ENCODE peak calls at places on chromosomes 1 and 21, in seven cellular contexts. B is cardiac muscle cell, D is mammary epithelial cell, J is AG04450, I is bronchial epithelial cell, S is fibroblast of lung, O is cardiac fibroblast. P is an unnamed sample.
A peak's percentile ranks its signal among the peaks of the same experiment; 100 is the strongest.

GRCh38 chr1:59057211-59057694 is 239.6 kb upstream of the FGGY start:
- DNase-seq in B (peak; percentile 30), D (peak; percentile 46), J (peak; percentile 88), I (peak; percentile 87), S (peak; percentile 50), O (peak; percentile 99), P (peak; percentile 88)

GRCh38 chr1:199282910-199283309 is 644.1 kb downstream of the PTPRC start:
- DNase-seq in B (no peak), D (no peak), J (no peak), I (no peak), S (peak; percentile 69), O (no peak), P (no peak)

GRCh38 chr1:223197923-223198627 is 55.0 kb upstream of the TLR5 start:
- DNase-seq in B (no peak), D (peak; percentile 82), J (no peak), I (peak; percentile 93), S (peak; percentile 48), O (no peak), P (no peak)

GRCh38 chr1:243946946-243947345 is 96.9 kb upstream of the AKT3 start:
- DNase-seq in B (no peak), D (peak; percentile 8), J (no peak), I (no peak), S (no peak), O (peak; percentile 25), P (no peak)

GRCh38 chr21:43737158-43737950 is 18.4 kb downstream of the PDXK start:
- DNase-seq in B (no peak), D (no peak), J (no peak), I (no peak), S (no peak), O (no peak), P (no peak)

GRCh38 chr1:176187001-176187400 is 20.1 kb downstream of the COP1 start:
- DNase-seq in B (no peak), D (no peak), J (no peak), I (no peak), S (no peak), O (no peak), P (no peak)

GRCh38 chr1:112267929-112268328 is 128.1 kb upstream of the CTTNBP2NL start:
- DNase-seq in B (no peak), D (no peak), J (no peak), I (no peak), S (no peak), O (peak; percentile 39), P (no peak)

GRCh38 chr21:41962425-41962966 is 8.7 kb upstream of the C2CD2 start:
- DNase-seq in B (no peak), D (no peak), J (no peak), I (no peak), S (no peak), O (no peak), P (no peak)

GRCh38 chr1:208189716-208190115 is 54.5 kb downstream of the PLXNA2 start:
- DNase-seq in B (no peak), D (no peak), J (no peak), I (no peak), S (peak; percentile 43), O (no peak), P (no peak)

GRCh38 chr1:223052931-223053330 is 90.1 kb downstream of the TLR5 start:
- DNase-seq in B (no peak), D (peak; percentile 12), J (no peak), I (peak; percentile 32), S (no peak), O (peak; percentile 20), P (no peak)

GRCh38 chr1:211935448-211935970 is 99.8 kb downstream of the INTS7 start:
- DNase-seq in B (peak; percentile 22), D (no peak), J (no peak), I (no peak), S (no peak), O (no peak), P (no peak)

GRCh38 chr1:10724052-10724494 is 72.4 kb downstream of the CASZ1 start:
- DNase-seq in B (peak; percentile 82), D (peak; percentile 42), J (peak; percentile 7), I (peak; percentile 49), S (peak; percentile 57), O (peak; percentile 71), P (peak; percentile 72)

GRCh38 chr1:53862507-53862906 is 24.4 kb upstream of the NDC1 start:
- DNase-seq in B (no peak), D (no peak), J (no peak), I (no peak), S (no peak), O (no peak), P (no peak)

GRCh38 chr1:45493116-45493697 is 2.2 kb upstream of the TESK2 start:
- DNase-seq in B (peak; percentile 68), D (peak; percentile 41), J (no peak), I (peak; percentile 52), S (peak; percentile 38), O (peak; percentile 75), P (peak; percentile 61)

GRCh38 chr1:192766876-192767275 is 42.0 kb upstream of the RGS2 start:
- DNase-seq in B (no peak), D (no peak), J (no peak), I (no peak), S (no peak), O (no peak), P (no peak)

GRCh38 chr1:247400685-247401084 is 15.3 kb upstream of the NLRP3 start:
- DNase-seq in B (no peak), D (no peak), J (no peak), I (no peak), S (no peak), O (no peak), P (no peak)

GRCh38 chr1:164790081-164790480 is 231.1 kb downstream of the PBX1 start:
- DNase-seq in B (no peak), D (no peak), J (no peak), I (no peak), S (no peak), O (no peak), P (no peak)

GRCh38 chr1:27655151-27655929 is 16.7 kb downstream of the IFI6 start:
- DNase-seq in B (no peak), D (no peak), J (no peak), I (no peak), S (no peak), O (no peak), P (no peak)

GRCh38 chr1:3368711-3369436 is 85.6 kb upstream of the ARHGEF16 start:
- DNase-seq in B (no peak), D (no peak), J (no peak), I (peak; percentile 12), S (peak; percentile 62), O (peak; percentile 11), P (no peak)
- H3K4me3 ChIP-seq in B (no peak overlapping the region), D (no peak overlapping the region), J (no peak overlapping the region), I (no peak overlapping the region), S (no peak overlapping the region), O (no peak overlapping the region), P (no peak overlapping the region)

DNA sequence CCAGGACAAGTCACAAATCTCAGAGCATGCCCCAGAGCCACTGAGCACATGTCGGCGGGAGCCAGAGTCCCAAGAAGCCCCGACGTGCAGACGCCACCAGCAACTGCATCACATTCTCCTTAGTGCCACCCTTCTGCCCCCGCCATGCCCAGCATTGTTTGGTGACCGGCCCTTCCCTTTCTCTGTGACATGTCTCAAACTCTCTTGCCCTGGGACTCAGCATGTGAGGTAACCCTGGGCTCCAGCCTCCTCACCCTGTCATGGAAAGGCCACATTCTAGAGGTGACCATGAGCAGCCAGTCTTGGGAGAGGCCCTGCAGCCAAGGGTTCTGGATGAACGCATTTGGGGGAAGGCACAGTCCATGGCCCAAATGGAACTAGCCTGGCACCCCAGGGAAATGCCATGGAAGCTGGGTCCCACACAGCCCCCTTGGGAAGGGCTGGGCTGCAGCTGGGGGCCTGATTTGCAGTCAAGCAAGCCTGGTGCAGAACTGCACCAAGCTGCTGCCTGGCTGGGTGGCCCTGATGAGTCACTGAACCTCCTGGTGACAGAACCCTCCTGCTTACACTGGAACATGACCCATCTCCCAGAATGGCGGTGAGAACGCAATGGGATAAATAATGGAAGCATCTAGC is 94.4 kb downstream of the ITPKB start:
- DNase-seq in B (no peak), D (no peak), J (no peak), I (no peak), S (peak; percentile 19), O (no peak), P (no peak)
- H3K4me3 ChIP-seq in B (no peak overlapping the region), D (no peak overlapping the region), J (no peak overlapping the region), I (no peak overlapping the region), S (no peak overlapping the region), O (no peak overlapping the region), P (no peak overlapping the region)

GRCh38 chr1:218349365-218350021 is 4.4 kb downstream of the TGFB2 start:
- DNase-seq in B (no peak), D (no peak), J (no peak), I (no peak), S (peak; percentile 54), O (no peak), P (no peak)
- H3K4me3 ChIP-seq in B (peak overlapping the region; percentile 94), D (peak overlapping the region; percentile 81), J (peak overlapping the region; percentile 44), I (no peak overlapping the region), S (peak overlapping the region; percentile 82), O (peak overlapping the region; percentile 71), P (no peak overlapping the region)

GRCh38 chr1:67831850-67832513 is 1.3 kb downstream of the GNG12 start:
- DNase-seq in B (peak; percentile 49), D (peak; percentile 82), J (no peak), I (peak; percentile 73), S (peak; percentile 75), O (peak; percentile 74), P (peak; percentile 84)

GRCh38 chr1:67833595-67833926 is 294 bp upstream of the GNG12 start:
- DNase-seq in B (no peak), D (no peak), J (no peak), I (no peak), S (peak; percentile 75), O (peak; percentile 77), P (no peak)

GRCh38 chr1:67830226-67830625 is 3.0 kb downstream of the GNG12 start:
- DNase-seq in B (no peak), D (peak; percentile 57), J (no peak), I (peak; percentile 83), S (peak; percentile 54), O (peak; percentile 53), P (no peak)

GRCh38 chr1:67832737-67833594 is at the start of gene GNG12:
- DNase-seq in B (peak; percentile 72), D (peak; percentile 77), J (no peak), I (peak; percentile 46), S (peak; percentile 80), O (peak; percentile 81), P (no peak)

GRCh38 chr1:67830928-67831596 is 2.2 kb downstream of the GNG12 start:
- DNase-seq in B (no peak), D (peak; percentile 7), J (no peak), I (no peak), S (no peak), O (no peak), P (no peak)
- H3K4me3 ChIP-seq in B (peak overlapping the region; percentile 72), D (peak overlapping the region; percentile 90), J (peak overlapping the region; percentile 83), I (peak overlapping the region; percentile 86), S (peak overlapping the region; percentile 85), O (peak overlapping the region; percentile 85), P (peak overlapping the region; percentile 64)

DNA sequence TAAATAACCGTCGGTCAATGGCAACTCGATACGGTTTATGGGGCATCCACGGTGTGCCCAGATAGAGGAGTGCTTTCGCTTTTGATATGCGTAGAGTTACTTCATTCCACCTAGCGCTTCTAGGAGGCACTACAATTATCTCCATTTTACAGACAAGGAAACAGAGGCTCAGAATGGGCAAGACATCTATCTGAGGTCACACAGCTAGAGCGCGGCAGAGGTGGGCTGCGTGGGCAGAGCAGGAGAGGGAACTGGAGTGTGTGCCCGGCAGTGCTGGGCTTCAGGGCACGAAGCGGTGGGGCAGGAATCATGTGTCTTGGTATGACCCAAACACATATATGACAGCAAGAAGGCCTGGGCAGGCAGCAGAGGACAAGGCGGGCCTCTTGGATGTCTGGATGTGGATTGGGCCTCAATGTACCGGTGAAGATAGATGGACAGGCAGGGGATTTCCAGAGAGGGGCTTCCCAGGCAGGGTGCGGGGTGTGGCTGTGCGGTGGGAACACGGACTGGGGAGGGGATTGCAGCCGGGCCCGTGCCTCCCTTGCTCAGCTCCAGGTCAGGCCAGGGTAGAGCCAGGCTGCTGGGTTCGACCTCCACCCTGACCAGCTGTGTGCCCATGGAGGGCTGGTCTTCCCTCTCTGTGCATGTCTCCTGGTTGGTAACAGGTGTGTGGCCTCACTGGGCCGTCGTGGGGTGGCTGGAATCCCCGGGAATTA is 21.2 kb downstream of the TP73 start:
- DNase-seq in B (no peak), D (no peak), J (no peak), I (no peak), S (no peak), O (no peak), P (no peak)
- H3K4me3 ChIP-seq in B (no peak overlapping the region), D (no peak overlapping the region), J (no peak overlapping the region), I (no peak overlapping the region), S (no peak overlapping the region), O (no peak overlapping the region), P (no peak overlapping the region)